ENCODE peak calls at places on chromosomes 2 and 18, in seven cellular contexts. Z, U, L, V, M, R and N are unnamed samples.

GRCh38 chr18:9517869-9518268 is 42.6 kb downstream of the RALBP1 start:
- DNase-seq in Z (no peak), U (no peak), L (no peak), V (no peak), M (no peak), R (no peak), N (no peak)

GRCh38 chr18:31398191-31398590 is 21.6 kb downstream of the DSG4 start:
- DNase-seq in Z (no peak), U (no peak), L (no peak), V (no peak), M (no peak), R (no peak), N (no peak)

GRCh38 chr2:121075006-121075545 is 209.9 kb downstream of the TFCP2L1 start:
- DNase-seq in Z (peak), U (peak), L (no peak), V (peak), M (peak), R (peak), N (peak)

GRCh38 chr2:169824373-169825333 is at the start of gene METTL5:
- DNase-seq in Z (peak), U (peak), L (peak), V (peak), M (peak), R (peak), N (peak)

GRCh38 chr2:240291337-240291751 is 144.1 kb upstream of the GPC1 start:
- DNase-seq in Z (no peak), U (no peak), L (peak), V (no peak), M (no peak), R (no peak), N (no peak)

GRCh38 chr2:75157435-75157834 is 41.9 kb downstream of the TACR1 start:
- DNase-seq in Z (no peak), U (no peak), L (no peak), V (no peak), M (no peak), R (peak), N (no peak)

GRCh38 chr18:3012306-3012919 is 531 bp downstream of the LPIN2 start:
- DNase-seq in Z (peak), U (no peak), L (peak), V (no peak), M (peak), R (peak), N (peak)

GRCh38 chr2:160993543-160994090 is 166.6 kb upstream of the TANK start:
- DNase-seq in Z (no peak), U (no peak), L (no peak), V (no peak), M (no peak), R (no peak), N (no peak)

GRCh38 chr18:995641-996040 is 91.0 kb downstream of the ADCYAP1 start:
- DNase-seq in Z (no peak), U (no peak), L (no peak), V (no peak), M (no peak), R (no peak), N (no peak)

GRCh38 chr2:201127570-201127969 is 11.6 kb downstream of the CFLAR start:
- DNase-seq in Z (peak), U (peak), L (no peak), V (no peak), M (no peak), R (no peak), N (no peak)

GRCh38 chr2:114968748-114969400 is 526.4 kb downstream of the DPP10 start:
- DNase-seq in Z (no peak), U (no peak), L (no peak), V (no peak), M (no peak), R (no peak), N (no peak)